ENCODE peak calls at places on chromosomes 16 and 17, in four cellular contexts. One of them, this sample, is unnamed.

GRCh38 chr17:45790296-45790922 is 6.3 kb downstream of the CRHR1 start:
- DNase-seq in Panc1: no peak
- DNase-seq in HCT116: no peak
- DNase-seq in HepG2: no peak
- DNase-seq in this sample: no peak

GRCh38 chr17:18356624-18357023 is 6.7 kb downstream of the SHMT1 start:
- DNase-seq in HepG2: no peak
- DNase-seq in HCT116: no peak
- DNase-seq in Panc1: no peak
- DNase-seq in this sample: no peak

GRCh38 chr16:87007907-87008306 is 309.3 kb downstream of the C16orf95 start:
- DNase-seq in Panc1: no peak
- DNase-seq in HCT116: no peak
- DNase-seq in HepG2: no peak
- DNase-seq in this sample: no peak

GRCh38 chr17:38608648-38609047 is 2.9 kb upstream of the SRCIN1 start:
- DNase-seq in HCT116: no peak
- DNase-seq in HepG2: no peak
- DNase-seq in Panc1: no peak
- DNase-seq in this sample: no peak

GRCh38 chr16:88892065-88892464 is 25.6 kb upstream of the PABPN1L start:
- DNase-seq in HCT116: no peak
- DNase-seq in Panc1: no peak
- DNase-seq in HepG2: no peak
- DNase-seq in this sample: no peak

GRCh38 chr17:74018116-74018515 is 185.4 kb upstream of the RPL38 start:
- DNase-seq in HepG2: no peak
- DNase-seq in Panc1: no peak
- DNase-seq in HCT116: no peak
- DNase-seq in this sample: no peak

GRCh38 chr16:4032768-4033167 is 83.5 kb downstream of the ADCY9 start:
- DNase-seq in Panc1: no peak
- DNase-seq in HCT116: no peak
- DNase-seq in HepG2: no peak
- DNase-seq in this sample: no peak

GRCh38 chr17:14334919-14335318 is 34.0 kb downstream of the HS3ST3B1 start:
- DNase-seq in HepG2: no peak
- DNase-seq in Panc1: no peak
- DNase-seq in HCT116: no peak
- DNase-seq in this sample: peak; percentile 70

GRCh38 chr16:10552281-10552680 is 28.1 kb downstream of the EMP2 start:
- DNase-seq in HCT116: no peak
- DNase-seq in Panc1: no peak
- DNase-seq in HepG2: no peak
- DNase-seq in this sample: no peak
- TF ChIP-seq TCF7L2 in HCT116: no peak
- TF ChIP-seq TCF7L2 in Panc1: no peak
- TF ChIP-seq TCF7L2 in HepG2: no peak
- TF ChIP-seq TCF7L2 in this sample: no peak

GRCh38 chr16:15777533-15778203 is 79.2 kb downstream of the MYH11 start:
- DNase-seq in HCT116: peak; percentile 60
- DNase-seq in HepG2: peak; percentile 85
- DNase-seq in Panc1: peak; percentile 51
- DNase-seq in this sample: peak; percentile 76
- TF ChIP-seq TCF7L2 in HCT116: no peak
- TF ChIP-seq TCF7L2 in HepG2: no peak
- TF ChIP-seq TCF7L2 in Panc1: no peak
- TF ChIP-seq TCF7L2 in this sample: no peak

DNA sequence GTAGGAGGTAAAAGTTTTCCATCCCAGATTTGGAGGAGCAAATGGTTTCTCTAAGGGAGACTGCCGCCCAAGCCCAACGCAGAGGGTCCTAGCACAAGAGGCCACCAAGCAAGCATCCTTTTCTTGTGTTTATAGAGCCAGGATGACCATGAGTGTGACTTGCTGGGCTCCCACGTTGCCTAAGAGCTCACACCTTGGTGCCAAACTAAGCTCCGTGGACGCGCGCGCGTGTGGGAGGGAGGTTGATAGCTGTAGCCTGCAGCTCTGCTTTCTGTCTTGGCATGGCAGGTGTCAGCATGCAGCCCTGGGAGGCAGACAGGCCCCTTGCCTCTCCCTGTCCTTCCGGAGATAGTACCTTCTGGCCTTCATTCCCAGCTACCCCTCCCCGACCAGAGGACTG is 616.5 kb upstream of the SALL1 start:
- DNase-seq in HCT116: no peak
- DNase-seq in HepG2: no peak
- DNase-seq in Panc1: no peak
- DNase-seq in this sample: no peak
- TF ChIP-seq TCF7L2 in HCT116: no peak
- TF ChIP-seq TCF7L2 in HepG2: no peak
- TF ChIP-seq TCF7L2 in Panc1: no peak
- TF ChIP-seq TCF7L2 in this sample: no peak

GRCh38 chr16:1823821-1824220 is 2.8 kb downstream of the HAGH start:
- DNase-seq in HepG2: peak; percentile 75
- DNase-seq in Panc1: no peak
- DNase-seq in HCT116: no peak
- DNase-seq in this sample: peak; percentile 47
- TF ChIP-seq TCF7L2 in HepG2: no peak
- TF ChIP-seq TCF7L2 in Panc1: no peak
- TF ChIP-seq TCF7L2 in HCT116: no peak
- TF ChIP-seq TCF7L2 in this sample: no peak

GRCh38 chr17:63295288-63295687 is 150.8 kb downstream of the CYB561 start:
- DNase-seq in Panc1: no peak
- DNase-seq in HepG2: no peak
- DNase-seq in HCT116: no peak
- DNase-seq in this sample: no peak

GRCh38 chr17:63295839-63296590 is 150.1 kb downstream of the CYB561 start:
- DNase-seq in HepG2: no peak
- DNase-seq in HCT116: no peak
- DNase-seq in Panc1: no peak
- DNase-seq in this sample: no peak

GRCh38 chr17:63290784-63291183 is 155.3 kb downstream of the CYB561 start:
- DNase-seq in HepG2: no peak
- DNase-seq in HCT116: no peak
- DNase-seq in Panc1: no peak
- DNase-seq in this sample: no peak

GRCh38 chr17:63291243-63291642 is 154.9 kb downstream of the CYB561 start:
- DNase-seq in HCT116: no peak
- DNase-seq in Panc1: no peak
- DNase-seq in HepG2: no peak
- DNase-seq in this sample: no peak

DNA sequence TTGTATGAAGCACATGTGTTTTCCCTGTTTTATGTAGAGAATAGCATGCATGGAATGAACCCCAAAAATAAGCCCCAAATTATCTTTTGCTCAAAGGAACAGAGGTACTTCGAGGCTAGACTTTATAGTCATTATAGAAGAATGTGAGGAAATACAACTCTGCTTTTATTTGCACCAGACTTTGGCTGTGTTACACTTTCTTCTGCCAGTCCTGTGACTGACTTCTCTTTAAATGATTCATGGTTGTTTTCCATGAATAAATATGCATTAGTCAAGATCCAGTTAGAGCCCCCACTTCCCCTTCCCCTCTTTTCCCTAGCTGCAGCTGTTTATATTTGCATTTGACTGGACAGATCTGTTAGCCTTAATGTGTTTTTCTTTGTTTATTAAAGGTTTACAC is 152.8 kb downstream of the CYB561 start:
- DNase-seq in Panc1: no peak
- DNase-seq in HCT116: no peak
- DNase-seq in HepG2: no peak
- DNase-seq in this sample: no peak
- TF ChIP-seq TCF7L2 in Panc1: no peak
- TF ChIP-seq TCF7L2 in HCT116: no peak
- TF ChIP-seq TCF7L2 in HepG2: no peak
- TF ChIP-seq TCF7L2 in this sample: no peak

GRCh38 chr16:55470533-55471371 is 8.2 kb upstream of the MMP2 start:
- DNase-seq in HCT116: no peak
- DNase-seq in Panc1: no peak
- DNase-seq in HepG2: no peak
- DNase-seq in this sample: no peak
- TF ChIP-seq TCF7L2 in HCT116: no peak
- TF ChIP-seq TCF7L2 in Panc1: peak; percentile 98
- TF ChIP-seq TCF7L2 in HepG2: no peak
- TF ChIP-seq TCF7L2 in this sample: no peak

DNA sequence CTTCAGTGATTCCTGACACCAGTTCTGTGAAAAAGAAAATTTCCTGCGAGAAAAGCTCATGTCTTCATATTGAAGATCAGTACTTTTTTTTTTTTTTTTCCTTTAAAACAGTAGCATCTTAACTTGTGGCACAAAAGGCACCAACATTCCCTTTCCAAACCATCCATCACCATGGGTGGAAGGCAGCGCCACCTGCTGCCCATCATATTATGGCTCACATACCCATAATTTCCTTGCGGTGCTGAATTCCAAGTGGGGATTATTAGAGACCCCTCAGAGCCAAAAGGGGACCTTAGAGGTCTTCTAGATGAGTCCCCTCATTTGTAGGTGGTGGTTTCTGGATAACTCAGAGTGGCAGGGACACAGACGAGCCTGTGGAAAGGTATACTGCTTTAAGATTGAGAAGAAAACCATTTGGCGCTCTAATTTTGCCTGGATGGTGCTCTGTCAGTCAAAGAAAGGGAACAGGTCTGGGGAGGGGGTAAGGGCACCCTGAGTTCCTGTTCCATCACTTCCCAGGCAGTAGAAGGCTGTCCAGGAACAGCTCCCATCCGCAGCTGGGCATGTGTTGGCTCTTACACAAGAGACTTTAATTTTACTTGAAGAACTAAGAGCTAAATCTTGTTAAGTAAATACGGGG is 7.9 kb upstream of the SOST start:
- DNase-seq in HepG2: peak; percentile 58
- DNase-seq in Panc1: no peak
- DNase-seq in HCT116: peak; percentile 39
- DNase-seq in this sample: peak; percentile 70
- TF ChIP-seq TCF7L2 in HepG2: no peak
- TF ChIP-seq TCF7L2 in Panc1: no peak
- TF ChIP-seq TCF7L2 in HCT116: no peak
- TF ChIP-seq TCF7L2 in this sample: no peak

GRCh38 chr17:31698751-31699150 is 160.3 kb downstream of the COPRS start:
- DNase-seq in Panc1: no peak
- DNase-seq in HepG2: no peak
- DNase-seq in HCT116: no peak
- DNase-seq in this sample: no peak

GRCh38 chr17:31697838-31698237 is 161.2 kb downstream of the COPRS start:
- DNase-seq in Panc1: no peak
- DNase-seq in HCT116: no peak
- DNase-seq in HepG2: no peak
- DNase-seq in this sample: no peak

GRCh38 chr17:31696703-31697325 is 162.2 kb downstream of the COPRS start:
- DNase-seq in Panc1: no peak
- DNase-seq in HCT116: no peak
- DNase-seq in HepG2: no peak
- DNase-seq in this sample: no peak

GRCh38 chr17:31695456-31696090 is 163.5 kb downstream of the COPRS start:
- DNase-seq in Panc1: no peak
- DNase-seq in HCT116: no peak
- DNase-seq in HepG2: no peak
- DNase-seq in this sample: no peak

GRCh38 chr17:31696184-31696602 is 162.9 kb downstream of the COPRS start:
- DNase-seq in Panc1: no peak
- DNase-seq in HepG2: peak; percentile 50
- DNase-seq in HCT116: no peak
- DNase-seq in this sample: no peak
- TF ChIP-seq TCF7L2 in Panc1: no peak
- TF ChIP-seq TCF7L2 in HepG2: no peak
- TF ChIP-seq TCF7L2 in HCT116: no peak
- TF ChIP-seq TCF7L2 in this sample: no peak

This sample was measured in K562.